ENCODE peak calls at places on chromosomes 12 and 14, in seven cellular contexts. X, R, L, M, O, W and F are unnamed samples.

GRCh38 chr12:25806271-25806670 is 152.2 kb upstream of the RASSF8 start:
- DNase-seq in W (no peak), M (no peak), O (no peak), R (no peak), X (no peak), L (no peak), F (no peak)

GRCh38 chr14:24806061-24806678 is 172.2 kb upstream of the GZMB start:
- DNase-seq in M (peak; percentile 41), R (no peak), W (peak; percentile 78), X (peak; percentile 34), O (peak; percentile 38), L (no peak), F (peak; percentile 18)

GRCh38 chr14:100836053-100836805 is 10.3 kb downstream of the MEG3 start:
- DNase-seq in L (no peak), W (no peak), O (no peak), R (no peak), X (no peak), M (no peak), F (no peak)

GRCh38 chr14:94446126-94446525 is 6.5 kb downstream of the SERPINA11 start:
- DNase-seq in R (no peak), O (no peak), X (no peak), M (no peak), W (no peak), L (no peak), F (no peak)

GRCh38 chr14:76203086-76204001 is 51.6 kb downstream of the GPATCH2L start:
- DNase-seq in O (no peak), R (peak; percentile 93), L (peak; percentile 69), M (peak; percentile 98), X (peak; percentile 87), W (no peak), F (no peak)

GRCh38 chr12:2295941-2296461 is 243.2 kb downstream of the CACNA1C start:
- DNase-seq in R (peak; percentile 92), O (no peak), L (no peak), X (peak; percentile 70), W (no peak), M (peak; percentile 54), F (no peak)

GRCh38 chr12:131105351-131105735 is 151.6 kb downstream of the ADGRD1 start:
- DNase-seq in M (no peak), W (no peak), L (peak; percentile 14), X (no peak), R (no peak), O (no peak), F (no peak)

GRCh38 chr12:27966870-27967269 is 5.7 kb downstream of the PTHLH start:
- DNase-seq in W (no peak), L (no peak), R (peak; percentile 94), M (peak; percentile 91), O (no peak), X (peak; percentile 91), F (no peak)

GRCh38 chr12:96141216-96141944 is 52.8 kb upstream of the ELK3 start:
- DNase-seq in R (peak; percentile 21), O (no peak), W (no peak), L (no peak), X (no peak), M (peak; percentile 66), F (no peak)

GRCh38 chr12:27344760-27345159 is 12.1 kb downstream of the BMAL2 start:
- DNase-seq in X (no peak), W (no peak), O (no peak), R (no peak), L (no peak), M (no peak), F (no peak)

GRCh38 chr12:54021432-54022013 is 6.7 kb upstream of the HOXC6 start:
- DNase-seq in W (no peak), O (no peak), M (no peak), X (no peak), R (no peak), L (no peak), F (no peak)

GRCh38 chr12:25155031-25155576 is 39.9 kb downstream of the DNAI7 start:
- DNase-seq in L (no peak), W (no peak), R (peak; percentile 4), O (no peak), M (no peak), X (peak; percentile 19), F (no peak)

GRCh38 chr14:31414190-31414833 is 6.0 kb downstream of the HEATR5A start:
- DNase-seq in X (no peak), W (no peak), L (no peak), O (no peak), M (no peak), R (no peak), F (no peak)

GRCh38 chr14:36988989-36989388 is 183.4 kb downstream of the SLC25A21 start:
- DNase-seq in L (no peak), M (no peak), W (no peak), O (no peak), R (no peak), X (no peak), F (no peak)

GRCh38 chr12:53328043-53328435 is 6.6 kb upstream of the AAAS start:
- DNase-seq in X (no peak), W (no peak), M (no peak), R (no peak), L (no peak), O (no peak), F (no peak)

GRCh38 chr12:10959777-10960176 is 20.7 kb upstream of the TAS2R14 start:
- DNase-seq in X (no peak), O (no peak), W (no peak), L (no peak), R (no peak), M (no peak), F (no peak)

GRCh38 chr14:76908834-76909233 is 82.6 kb downstream of the LRRC74A start:
- DNase-seq in R (no peak), X (no peak), L (peak; percentile 59), W (no peak), O (no peak), M (no peak), F (no peak)

GRCh38 chr14:33194551-33194950 is 255.9 kb downstream of the NPAS3 start:
- DNase-seq in X (no peak), L (no peak), W (no peak), R (no peak), O (no peak), M (no peak), F (no peak)
- TF ChIP-seq CTCF in X (no peak), L (no peak), W (no peak), R (no peak), O (no peak), M (no peak), F (no peak)

GRCh38 chr14:87397499-87397898 is 595.5 kb downstream of the GALC start:
- DNase-seq in L (no peak), R (no peak), W (no peak), X (no peak), M (no peak), O (no peak), F (no peak)
- TF ChIP-seq CTCF in L (no peak), R (no peak), W (no peak), X (no peak), M (no peak), O (no peak), F (no peak)

DNA sequence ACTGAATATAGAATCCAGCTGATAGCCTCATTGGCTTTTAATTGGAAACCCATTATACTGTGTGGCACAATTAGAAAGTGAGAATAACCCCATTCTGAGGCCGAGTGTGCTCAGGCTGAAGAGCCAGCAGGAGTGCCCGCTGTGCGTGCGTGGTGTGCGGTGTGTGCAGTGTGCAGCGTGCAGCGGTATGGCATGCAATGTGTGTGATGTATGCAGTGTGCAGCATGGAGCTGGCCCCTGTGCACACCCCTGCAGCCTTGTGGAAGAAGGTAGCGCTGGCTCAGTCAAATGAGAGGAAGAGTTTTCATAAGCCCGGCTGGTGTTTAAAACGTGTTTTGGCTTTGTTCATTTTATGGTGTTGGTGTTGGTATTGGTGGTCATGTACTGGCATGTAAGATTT is 22.9 kb downstream of the CKB start:
- DNase-seq in L (no peak), O (no peak), M (no peak), W (no peak), X (no peak), R (no peak), F (no peak)
- TF ChIP-seq CTCF in L (no peak), O (no peak), M (no peak), W (no peak), X (no peak), R (no peak), F (no peak)

GRCh38 chr14:73280903-73281302 is 43.6 kb downstream of the PAPLN start:
- DNase-seq in X (no peak), W (no peak), R (no peak), L (no peak), M (no peak), O (no peak), F (no peak)

GRCh38 chr14:73287071-73287470 is 49.8 kb downstream of the PAPLN start:
- DNase-seq in W (no peak), X (no peak), M (no peak), L (no peak), O (no peak), R (no peak), F (no peak)

GRCh38 chr14:73286598-73286997 is 49.3 kb downstream of the PAPLN start:
- DNase-seq in X (no peak), R (no peak), M (no peak), O (no peak), W (no peak), L (no peak), F (no peak)

GRCh38 chr14:73285979-73286378 is 48.7 kb downstream of the PAPLN start:
- DNase-seq in R (no peak), M (no peak), O (no peak), X (no peak), W (no peak), L (no peak), F (no peak)

DNA sequence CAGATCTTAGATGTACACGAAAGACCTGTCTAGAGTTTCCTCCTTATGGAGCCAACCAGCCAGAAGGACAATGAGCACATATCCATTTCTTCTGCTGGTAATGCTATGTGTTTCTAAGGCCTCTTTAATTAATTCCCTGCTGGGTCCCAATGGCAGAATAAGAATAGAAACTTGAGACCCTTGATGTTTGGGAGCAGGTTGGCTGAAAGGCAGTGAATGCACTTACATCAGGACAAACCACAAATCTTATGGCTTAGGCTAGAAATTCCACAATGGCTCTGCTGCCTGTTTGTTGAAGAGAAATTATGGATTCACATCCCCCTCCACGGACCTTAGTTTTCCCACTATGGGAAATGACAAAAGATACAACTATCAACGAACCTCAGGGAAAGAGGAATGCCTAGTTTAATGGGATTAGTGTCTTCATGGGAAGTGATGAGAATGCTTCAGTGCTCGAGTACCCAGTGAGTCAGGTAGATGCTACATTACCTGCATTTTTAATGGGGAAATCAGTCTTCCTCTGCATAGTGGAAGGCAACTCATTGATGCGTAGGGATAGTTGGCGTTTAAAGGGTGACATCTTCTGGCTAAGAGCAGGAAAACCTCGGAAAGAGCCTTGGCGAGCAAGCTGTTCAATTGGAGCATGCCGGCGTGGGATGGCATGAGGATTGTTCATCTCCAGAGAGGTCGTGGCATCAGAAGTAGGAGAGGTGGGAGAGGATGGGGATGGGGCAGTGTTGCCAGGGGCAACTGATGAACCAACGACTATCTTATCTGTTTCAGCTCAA is 46.5 kb downstream of the PAPLN start:
- DNase-seq in X (peak; percentile 18), M (no peak), R (no peak), L (no peak), W (no peak), O (no peak), F (no peak)
- TF ChIP-seq CTCF in X (peak; percentile 61), M (peak; percentile 56), R (peak; percentile 48), L (no peak), W (no peak), O (no peak), F (peak; percentile 40)

GRCh38 chr12:112711026-112711425 is 80.5 kb upstream of the RPH3A start:
- DNase-seq in W (no peak), R (no peak), M (no peak), L (no peak), O (no peak), X (no peak), F (no peak)
- TF ChIP-seq CTCF in W (no peak), R (no peak), M (no peak), L (no peak), O (no peak), X (no peak), F (no peak)